ENCODE peak calls at places on chromosomes 1 and 21, in six cellular contexts. D, W, G, L, P and T are unnamed samples.

GRCh38 chr1:147598631-147599361 is 57.5 kb downstream of the BCL9 start:
- DNase-seq in D (no peak), W (peak; percentile 29), G (peak; percentile 8), L (no peak), P (no peak), T (no peak)

GRCh38 chr1:9691108-9691445 is 39.5 kb downstream of the PIK3CD start:
- DNase-seq in D (no peak), W (no peak), G (no peak), L (no peak), P (no peak), T (no peak)

GRCh38 chr1:231487019-231487418 is 41.5 kb upstream of the TSNAX start:
- DNase-seq in D (no peak), W (no peak), G (no peak), L (no peak), P (no peak), T (peak; percentile 3)

GRCh38 chr1:23867542-23867952 is 543 bp downstream of the FUCA1 start:
- DNase-seq in D (no peak), W (no peak), G (no peak), L (peak; percentile 65), P (peak; percentile 22), T (no peak)

GRCh38 chr1:8090241-8090702 is 64.2 kb upstream of the ERRFI1 start:
- DNase-seq in D (no peak), W (no peak), G (no peak), L (no peak), P (peak; percentile 64), T (no peak)

GRCh38 chr1:6998267-6998666 is 213.0 kb downstream of the CAMTA1 start:
- DNase-seq in D (no peak), W (no peak), G (peak; percentile 13), L (no peak), P (no peak), T (peak; percentile 75)

GRCh38 chr1:63592536-63593302 is 492 bp upstream of the PGM1 start:
- DNase-seq in D (peak; percentile 27), W (no peak), G (no peak), L (no peak), P (no peak), T (no peak)

GRCh38 chr1:246066553-246066952 is 440.5 kb downstream of the SMYD3 start:
- DNase-seq in D (no peak), W (no peak), G (no peak), L (no peak), P (no peak), T (no peak)

GRCh38 chr1:157154940-157155514 is 16.8 kb upstream of the ETV3 start:
- DNase-seq in D (no peak), W (peak; percentile 89), G (no peak), L (no peak), P (no peak), T (peak; percentile 69)

GRCh38 chr1:221598122-221598521 is 143.8 kb downstream of the DUSP10 start:
- DNase-seq in D (no peak), W (no peak), G (no peak), L (no peak), P (no peak), T (no peak)

GRCh38 chr1:198903203-198903602 is 264.4 kb downstream of the PTPRC start:
- DNase-seq in D (no peak), W (no peak), G (no peak), L (no peak), P (peak; percentile 52), T (no peak)

GRCh38 chr1:203667616-203668015 is 41.0 kb downstream of the ATP2B4 start:
- DNase-seq in D (no peak), W (no peak), G (no peak), L (no peak), P (no peak), T (peak; percentile 13)

GRCh38 chr1:7948950-7949349 is 8.3 kb upstream of the TNFRSF9 start:
- DNase-seq in D (no peak), W (no peak), G (no peak), L (no peak), P (peak; percentile 70), T (no peak)

GRCh38 chr1:210669951-210670350 is 341.2 kb downstream of the HHAT start:
- DNase-seq in D (no peak), W (no peak), G (no peak), L (no peak), P (no peak), T (no peak)

GRCh38 chr1:221777434-221778072 is 35.7 kb upstream of the DUSP10 start:
- DNase-seq in D (no peak), W (no peak), G (no peak), L (no peak), P (no peak), T (no peak)

GRCh38 chr1:6065093-6065878 is 19.6 kb downstream of the KCNAB2 start:
- DNase-seq in D (no peak), W (no peak), G (no peak), L (no peak), P (no peak), T (no peak)

GRCh38 chr1:155017946-155018316 is 15.3 kb downstream of the ZBTB7B start:
- DNase-seq in D (peak; percentile 55), W (no peak), G (no peak), L (no peak), P (no peak), T (no peak)

GRCh38 chr1:181714428-181714827 is 231.1 kb downstream of the CACNA1E start:
- DNase-seq in D (no peak), W (no peak), G (no peak), L (no peak), P (peak; percentile 36), T (no peak)

GRCh38 chr1:96579639-96580038 is 141.9 kb upstream of the PTBP2 start:
- DNase-seq in D (peak; percentile 40), W (no peak), G (no peak), L (no peak), P (no peak), T (no peak)

GRCh38 chr1:24109686-24110475 is 2.1 kb downstream of the MYOM3 start:
- DNase-seq in D (no peak), W (no peak), G (no peak), L (no peak), P (no peak), T (no peak)

GRCh38 chr1:196559314-196559713 is 48.9 kb downstream of the KCNT2 start:
- DNase-seq in D (no peak), W (no peak), G (no peak), L (no peak), P (no peak), T (no peak)

GRCh38 chr21:44087426-44088400 is 19.5 kb upstream of the PWP2 start:
- DNase-seq in D (peak; percentile 82), W (peak; percentile 25), G (no peak), L (no peak), P (no peak), T (no peak)

GRCh38 chr1:8109226-8109625 is 83.1 kb upstream of the ERRFI1 start:
- DNase-seq in D (no peak), W (no peak), G (no peak), L (no peak), P (no peak), T (no peak)

GRCh38 chr1:109046671-109047070 is 4.8 kb upstream of the WDR47 start:
- DNase-seq in D (no peak), W (no peak), G (no peak), L (no peak), P (no peak), T (no peak)

GRCh38 chr21:38958940-38959685 is 153.4 kb downstream of the ETS2 start:
- DNase-seq in D (peak; percentile 38), W (no peak), G (no peak), L (no peak), P (no peak), T (peak; percentile 20)

DNA sequence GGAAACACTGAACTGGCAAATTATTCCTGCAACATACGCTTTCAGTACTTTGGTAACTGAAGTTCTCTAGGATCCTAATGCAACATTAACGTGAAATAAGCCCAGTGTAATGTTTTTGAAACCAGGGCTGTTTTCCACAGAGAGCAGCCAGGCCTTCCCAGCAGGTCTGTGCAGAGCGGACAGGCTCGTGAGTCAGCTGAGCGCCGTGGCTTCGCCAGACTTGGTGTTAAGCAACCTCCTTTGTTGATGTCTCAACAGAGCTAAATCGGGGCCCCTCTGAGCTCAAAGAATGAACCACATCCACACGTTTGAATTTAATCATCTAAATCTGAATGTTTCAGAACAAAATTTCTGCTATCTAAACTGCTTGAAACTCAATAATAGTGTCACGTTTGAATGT is 181.8 kb upstream of the FMN2 start:
- DNase-seq in D (peak; percentile 83), W (no peak), G (no peak), L (peak; percentile 74), P (peak; percentile 77), T (peak; percentile 47)
- TF ChIP-seq CTCF in D (no peak), W (no peak), G (no peak), L (no peak), P (no peak), T (no peak)

GRCh38 chr1:107795471-107795870 is 169.5 kb downstream of the VAV3 start:
- DNase-seq in D (no peak), W (no peak), G (no peak), L (no peak), P (no peak), T (no peak)
- H3K27ac ChIP-seq in D (no peak overlapping the region), W (no peak overlapping the region), G (no peak overlapping the region), L (no peak overlapping the region), P (no peak overlapping the region), T (no peak overlapping the region)

GRCh38 chr21:36913247-36914169 is 53.0 kb downstream of the HLCS start:
- DNase-seq in D (no peak), W (no peak), G (no peak), L (no peak), P (no peak), T (no peak)

GRCh38 chr21:36914244-36915013 is 52.0 kb downstream of the HLCS start:
- DNase-seq in D (no peak), W (no peak), G (no peak), L (no peak), P (no peak), T (no peak)

GRCh38 chr21:36916718-36917117 is 49.8 kb downstream of the HLCS start:
- DNase-seq in D (no peak), W (no peak), G (no peak), L (no peak), P (no peak), T (no peak)

GRCh38 chr21:36915701-36916075 is 50.8 kb downstream of the HLCS start:
- DNase-seq in D (no peak), W (no peak), G (no peak), L (no peak), P (no peak), T (no peak)

GRCh38 chr21:36915014-36915700 is 51.3 kb downstream of the HLCS start:
- DNase-seq in D (no peak), W (no peak), G (no peak), L (no peak), P (no peak), T (peak; percentile 89)
- TF ChIP-seq CTCF in D (no peak), W (no peak), G (no peak), L (no peak), P (no peak), T (no peak)

GRCh38 chr1:235013512-235013911 is 115.1 kb downstream of the TOMM20 start:
- DNase-seq in D (no peak), W (no peak), G (no peak), L (no peak), P (no peak), T (no peak)

GRCh38 chr1:235015291-235015990 is 113.2 kb downstream of the TOMM20 start:
- DNase-seq in D (no peak), W (no peak), G (no peak), L (no peak), P (no peak), T (no peak)

GRCh38 chr1:235012436-235013210 is 116.0 kb downstream of the TOMM20 start:
- DNase-seq in D (no peak), W (no peak), G (no peak), L (no peak), P (no peak), T (no peak)

GRCh38 chr1:235017191-235017590 is 111.4 kb downstream of the TOMM20 start:
- DNase-seq in D (no peak), W (no peak), G (no peak), L (no peak), P (no peak), T (no peak)

GRCh38 chr1:235014756-235015155 is 113.9 kb downstream of the TOMM20 start:
- DNase-seq in D (no peak), W (no peak), G (no peak), L (no peak), P (no peak), T (no peak)
- H3K27ac ChIP-seq in D (no peak overlapping the region), W (no peak overlapping the region), G (no peak overlapping the region), L (no peak overlapping the region), P (no peak overlapping the region), T (no peak overlapping the region)